ENCODE peak calls at places on chromosomes 5 and 9, in eight cellular contexts. One of them, this sample, is unnamed.

GRCh38 chr9:93974151-93974550 is 19.0 kb upstream of the BARX1 start:
- DNase-seq in nephron progenitor cell: no peak
- DNase-seq in NCI-H1048: no peak
- DNase-seq in GM23248: no peak
- DNase-seq in AG10803: peak
- DNase-seq in stimulated activated CD4-positive, alpha-beta T cell treated with anti-CD3 and anti-CD28 coated beads, Interleukin-1b, Interleukin-23, amount 100 ng/mL, for 1 hour: no peak
- DNase-seq in adipocyte: no peak
- DNase-seq in SK-N-DZ: no peak
- DNase-seq in this sample: no peak

GRCh38 chr5:10987881-10988504 is 227.0 kb upstream of the DAP start:
- DNase-seq in nephron progenitor cell: peak
- DNase-seq in NCI-H1048: peak
- DNase-seq in GM23248: peak
- DNase-seq in AG10803: no peak
- DNase-seq in stimulated activated CD4-positive, alpha-beta T cell treated with anti-CD3 and anti-CD28 coated beads, Interleukin-1b, Interleukin-23, amount 100 ng/mL, for 1 hour: peak
- DNase-seq in adipocyte: peak
- DNase-seq in SK-N-DZ: no peak
- DNase-seq in this sample: peak

GRCh38 chr5:11268894-11269293 is 507.9 kb upstream of the DAP start:
- DNase-seq in nephron progenitor cell: no peak
- DNase-seq in NCI-H1048: no peak
- DNase-seq in GM23248: no peak
- DNase-seq in AG10803: no peak
- DNase-seq in stimulated activated CD4-positive, alpha-beta T cell treated with anti-CD3 and anti-CD28 coated beads, Interleukin-1b, Interleukin-23, amount 100 ng/mL, for 1 hour: no peak
- DNase-seq in adipocyte: no peak
- DNase-seq in SK-N-DZ: no peak
- DNase-seq in this sample: no peak

GRCh38 chr9:123825337-123825736 is 104.6 kb downstream of the DENND1A start:
- DNase-seq in nephron progenitor cell: no peak
- DNase-seq in NCI-H1048: no peak
- DNase-seq in GM23248: peak
- DNase-seq in AG10803: no peak
- DNase-seq in stimulated activated CD4-positive, alpha-beta T cell treated with anti-CD3 and anti-CD28 coated beads, Interleukin-1b, Interleukin-23, amount 100 ng/mL, for 1 hour: no peak
- DNase-seq in adipocyte: peak
- DNase-seq in SK-N-DZ: peak
- DNase-seq in this sample: peak

GRCh38 chr5:88515881-88516819 is 247.5 kb upstream of the TMEM161B start:
- DNase-seq in nephron progenitor cell: no peak
- DNase-seq in NCI-H1048: no peak
- DNase-seq in GM23248: no peak
- DNase-seq in AG10803: no peak
- DNase-seq in stimulated activated CD4-positive, alpha-beta T cell treated with anti-CD3 and anti-CD28 coated beads, Interleukin-1b, Interleukin-23, amount 100 ng/mL, for 1 hour: no peak
- DNase-seq in adipocyte: peak
- DNase-seq in SK-N-DZ: no peak
- DNase-seq in this sample: no peak

GRCh38 chr5:36777105-36777757 is 99.3 kb upstream of the NIPBL start:
- DNase-seq in nephron progenitor cell: peak
- DNase-seq in NCI-H1048: no peak
- DNase-seq in GM23248: peak
- DNase-seq in AG10803: peak
- DNase-seq in stimulated activated CD4-positive, alpha-beta T cell treated with anti-CD3 and anti-CD28 coated beads, Interleukin-1b, Interleukin-23, amount 100 ng/mL, for 1 hour: no peak
- DNase-seq in adipocyte: peak
- DNase-seq in SK-N-DZ: peak
- DNase-seq in this sample: peak

GRCh38 chr5:32909207-32909606 is 198.1 kb downstream of the NPR3 start:
- DNase-seq in nephron progenitor cell: no peak
- DNase-seq in NCI-H1048: no peak
- DNase-seq in GM23248: peak
- DNase-seq in AG10803: peak
- DNase-seq in stimulated activated CD4-positive, alpha-beta T cell treated with anti-CD3 and anti-CD28 coated beads, Interleukin-1b, Interleukin-23, amount 100 ng/mL, for 1 hour: no peak
- DNase-seq in adipocyte: peak
- DNase-seq in SK-N-DZ: no peak
- DNase-seq in this sample: no peak

GRCh38 chr5:172173771-172174170 is 14.3 kb downstream of the STK10 start:
- DNase-seq in nephron progenitor cell: no peak
- DNase-seq in NCI-H1048: no peak
- DNase-seq in GM23248: peak
- DNase-seq in AG10803: peak
- DNase-seq in stimulated activated CD4-positive, alpha-beta T cell treated with anti-CD3 and anti-CD28 coated beads, Interleukin-1b, Interleukin-23, amount 100 ng/mL, for 1 hour: no peak
- DNase-seq in adipocyte: peak
- DNase-seq in SK-N-DZ: no peak
- DNase-seq in this sample: no peak

GRCh38 chr9:135373151-135373685 is 106.4 kb upstream of the PPP1R26 start:
- DNase-seq in nephron progenitor cell: no peak
- DNase-seq in NCI-H1048: no peak
- DNase-seq in GM23248: no peak
- DNase-seq in AG10803: no peak
- DNase-seq in stimulated activated CD4-positive, alpha-beta T cell treated with anti-CD3 and anti-CD28 coated beads, Interleukin-1b, Interleukin-23, amount 100 ng/mL, for 1 hour: no peak
- DNase-seq in adipocyte: no peak
- DNase-seq in SK-N-DZ: no peak
- DNase-seq in this sample: no peak

GRCh38 chr5:107470007-107470582 is 200.6 kb downstream of the EFNA5 start:
- DNase-seq in nephron progenitor cell: no peak
- DNase-seq in NCI-H1048: no peak
- DNase-seq in GM23248: no peak
- DNase-seq in AG10803: no peak
- DNase-seq in stimulated activated CD4-positive, alpha-beta T cell treated with anti-CD3 and anti-CD28 coated beads, Interleukin-1b, Interleukin-23, amount 100 ng/mL, for 1 hour: no peak
- DNase-seq in adipocyte: no peak
- DNase-seq in SK-N-DZ: no peak
- DNase-seq in this sample: no peak

GRCh38 chr9:118640836-118641557 is 728.2 kb downstream of the BRINP1 start:
- DNase-seq in nephron progenitor cell: no peak
- DNase-seq in NCI-H1048: no peak
- DNase-seq in GM23248: peak
- DNase-seq in AG10803: peak
- DNase-seq in stimulated activated CD4-positive, alpha-beta T cell treated with anti-CD3 and anti-CD28 coated beads, Interleukin-1b, Interleukin-23, amount 100 ng/mL, for 1 hour: no peak
- DNase-seq in adipocyte: no peak
- DNase-seq in SK-N-DZ: no peak
- DNase-seq in this sample: no peak

GRCh38 chr9:92911496-92912475 is 33.9 kb upstream of the ZNF484 start:
- DNase-seq in nephron progenitor cell: no peak
- DNase-seq in NCI-H1048: peak
- DNase-seq in GM23248: no peak
- DNase-seq in AG10803: peak
- DNase-seq in stimulated activated CD4-positive, alpha-beta T cell treated with anti-CD3 and anti-CD28 coated beads, Interleukin-1b, Interleukin-23, amount 100 ng/mL, for 1 hour: no peak
- DNase-seq in adipocyte: peak
- DNase-seq in SK-N-DZ: no peak
- DNase-seq in this sample: peak

GRCh38 chr9:137000177-137000930 is 4.0 kb upstream of the CLIC3 start:
- DNase-seq in nephron progenitor cell: no peak
- DNase-seq in NCI-H1048: no peak
- DNase-seq in GM23248: peak
- DNase-seq in AG10803: peak
- DNase-seq in stimulated activated CD4-positive, alpha-beta T cell treated with anti-CD3 and anti-CD28 coated beads, Interleukin-1b, Interleukin-23, amount 100 ng/mL, for 1 hour: no peak
- DNase-seq in adipocyte: peak
- DNase-seq in SK-N-DZ: no peak
- DNase-seq in this sample: no peak

GRCh38 chr5:178535299-178536175 is 54.7 kb downstream of the COL23A1 start:
- DNase-seq in nephron progenitor cell: no peak
- DNase-seq in NCI-H1048: no peak
- DNase-seq in GM23248: peak
- DNase-seq in AG10803: peak
- DNase-seq in stimulated activated CD4-positive, alpha-beta T cell treated with anti-CD3 and anti-CD28 coated beads, Interleukin-1b, Interleukin-23, amount 100 ng/mL, for 1 hour: no peak
- DNase-seq in adipocyte: no peak
- DNase-seq in SK-N-DZ: no peak
- DNase-seq in this sample: no peak

GRCh38 chr5:138724470-138725146 is 28.6 kb upstream of the CTNNA1 start:
- DNase-seq in nephron progenitor cell: no peak
- DNase-seq in NCI-H1048: no peak
- DNase-seq in GM23248: peak
- DNase-seq in AG10803: peak
- DNase-seq in stimulated activated CD4-positive, alpha-beta T cell treated with anti-CD3 and anti-CD28 coated beads, Interleukin-1b, Interleukin-23, amount 100 ng/mL, for 1 hour: no peak
- DNase-seq in adipocyte: peak
- DNase-seq in SK-N-DZ: no peak
- DNase-seq in this sample: no peak

GRCh38 chr9:19510907-19511306 is 102.1 kb downstream of the ACER2 start:
- DNase-seq in nephron progenitor cell: no peak
- DNase-seq in NCI-H1048: no peak
- DNase-seq in GM23248: no peak
- DNase-seq in AG10803: no peak
- DNase-seq in stimulated activated CD4-positive, alpha-beta T cell treated with anti-CD3 and anti-CD28 coated beads, Interleukin-1b, Interleukin-23, amount 100 ng/mL, for 1 hour: no peak
- DNase-seq in adipocyte: no peak
- DNase-seq in SK-N-DZ: no peak
- DNase-seq in this sample: no peak

GRCh38 chr9:126365780-126366179 is 39.2 kb downstream of the MVB12B start:
- DNase-seq in nephron progenitor cell: no peak
- DNase-seq in NCI-H1048: no peak
- DNase-seq in GM23248: no peak
- DNase-seq in AG10803: no peak
- DNase-seq in stimulated activated CD4-positive, alpha-beta T cell treated with anti-CD3 and anti-CD28 coated beads, Interleukin-1b, Interleukin-23, amount 100 ng/mL, for 1 hour: no peak
- DNase-seq in adipocyte: no peak
- DNase-seq in SK-N-DZ: no peak
- DNase-seq in this sample: no peak

GRCh38 chr9:36590246-36590645 is 17.6 kb downstream of the MELK start:
- DNase-seq in nephron progenitor cell: no peak
- DNase-seq in NCI-H1048: no peak
- DNase-seq in GM23248: no peak
- DNase-seq in AG10803: no peak
- DNase-seq in stimulated activated CD4-positive, alpha-beta T cell treated with anti-CD3 and anti-CD28 coated beads, Interleukin-1b, Interleukin-23, amount 100 ng/mL, for 1 hour: no peak
- DNase-seq in adipocyte: no peak
- DNase-seq in SK-N-DZ: no peak
- DNase-seq in this sample: no peak

GRCh38 chr5:54742417-54742889 is 224.9 kb downstream of the SNX18 start:
- DNase-seq in nephron progenitor cell: no peak
- DNase-seq in NCI-H1048: no peak
- DNase-seq in GM23248: peak
- DNase-seq in AG10803: peak
- DNase-seq in stimulated activated CD4-positive, alpha-beta T cell treated with anti-CD3 and anti-CD28 coated beads, Interleukin-1b, Interleukin-23, amount 100 ng/mL, for 1 hour: no peak
- DNase-seq in adipocyte: peak
- DNase-seq in SK-N-DZ: no peak
- DNase-seq in this sample: peak

GRCh38 chr5:1376921-1377320 is 32.0 kb upstream of the CLPTM1L start:
- DNase-seq in nephron progenitor cell: no peak
- DNase-seq in NCI-H1048: no peak
- DNase-seq in GM23248: no peak
- DNase-seq in AG10803: no peak
- DNase-seq in stimulated activated CD4-positive, alpha-beta T cell treated with anti-CD3 and anti-CD28 coated beads, Interleukin-1b, Interleukin-23, amount 100 ng/mL, for 1 hour: no peak
- DNase-seq in adipocyte: no peak
- DNase-seq in SK-N-DZ: no peak
- DNase-seq in this sample: no peak

GRCh38 chr5:150497274-150497988 is 10.5 kb upstream of the NDST1 start:
- DNase-seq in nephron progenitor cell: peak
- DNase-seq in NCI-H1048: no peak
- DNase-seq in GM23248: peak
- DNase-seq in AG10803: peak
- DNase-seq in stimulated activated CD4-positive, alpha-beta T cell treated with anti-CD3 and anti-CD28 coated beads, Interleukin-1b, Interleukin-23, amount 100 ng/mL, for 1 hour: no peak
- DNase-seq in adipocyte: peak
- DNase-seq in SK-N-DZ: no peak
- DNase-seq in this sample: no peak

GRCh38 chr5:176813587-176814312 is 3.4 kb downstream of the UNC5A start:
- DNase-seq in nephron progenitor cell: no peak
- DNase-seq in NCI-H1048: no peak
- DNase-seq in GM23248: no peak
- DNase-seq in AG10803: no peak
- DNase-seq in stimulated activated CD4-positive, alpha-beta T cell treated with anti-CD3 and anti-CD28 coated beads, Interleukin-1b, Interleukin-23, amount 100 ng/mL, for 1 hour: no peak
- DNase-seq in adipocyte: no peak
- DNase-seq in SK-N-DZ: no peak
- DNase-seq in this sample: no peak

GRCh38 chr5:78630047-78630446 is 18.5 kb downstream of the LHFPL2 start:
- DNase-seq in nephron progenitor cell: no peak
- DNase-seq in NCI-H1048: no peak
- DNase-seq in GM23248: no peak
- DNase-seq in AG10803: no peak
- DNase-seq in stimulated activated CD4-positive, alpha-beta T cell treated with anti-CD3 and anti-CD28 coated beads, Interleukin-1b, Interleukin-23, amount 100 ng/mL, for 1 hour: no peak
- DNase-seq in adipocyte: no peak
- DNase-seq in SK-N-DZ: no peak
- DNase-seq in this sample: no peak

GRCh38 chr9:121656941-121657340 is 5.5 kb downstream of the DAB2IP start:
- DNase-seq in nephron progenitor cell: no peak
- DNase-seq in NCI-H1048: no peak
- DNase-seq in GM23248: no peak
- DNase-seq in AG10803: no peak
- DNase-seq in stimulated activated CD4-positive, alpha-beta T cell treated with anti-CD3 and anti-CD28 coated beads, Interleukin-1b, Interleukin-23, amount 100 ng/mL, for 1 hour: no peak
- DNase-seq in adipocyte: no peak
- DNase-seq in SK-N-DZ: no peak
- DNase-seq in this sample: no peak

GRCh38 chr5:180304431-180305375 is 12.8 kb upstream of the MAPK9 start:
- DNase-seq in nephron progenitor cell: no peak
- DNase-seq in NCI-H1048: no peak
- DNase-seq in GM23248: no peak
- DNase-seq in AG10803: no peak
- DNase-seq in stimulated activated CD4-positive, alpha-beta T cell treated with anti-CD3 and anti-CD28 coated beads, Interleukin-1b, Interleukin-23, amount 100 ng/mL, for 1 hour: no peak
- DNase-seq in adipocyte: no peak
- DNase-seq in SK-N-DZ: no peak
- DNase-seq in this sample: no peak

GRCh38 chr5:74669824-74670223 is 15.2 kb upstream of the HEXB start:
- DNase-seq in nephron progenitor cell: no peak
- DNase-seq in NCI-H1048: no peak
- DNase-seq in GM23248: no peak
- DNase-seq in AG10803: no peak
- DNase-seq in stimulated activated CD4-positive, alpha-beta T cell treated with anti-CD3 and anti-CD28 coated beads, Interleukin-1b, Interleukin-23, amount 100 ng/mL, for 1 hour: no peak
- DNase-seq in adipocyte: no peak
- DNase-seq in SK-N-DZ: no peak
- DNase-seq in this sample: no peak

GRCh38 chr5:170704417-170705195 is 78.9 kb upstream of the GABRP start:
- DNase-seq in nephron progenitor cell: no peak
- DNase-seq in NCI-H1048: no peak
- DNase-seq in GM23248: no peak
- DNase-seq in AG10803: no peak
- DNase-seq in stimulated activated CD4-positive, alpha-beta T cell treated with anti-CD3 and anti-CD28 coated beads, Interleukin-1b, Interleukin-23, amount 100 ng/mL, for 1 hour: no peak
- DNase-seq in adipocyte: no peak
- DNase-seq in SK-N-DZ: no peak
- DNase-seq in this sample: no peak

GRCh38 chr5:176152191-176152932 is 85.9 kb upstream of the SIMC1 start:
- DNase-seq in nephron progenitor cell: peak
- DNase-seq in NCI-H1048: no peak
- DNase-seq in GM23248: no peak
- DNase-seq in AG10803: peak
- DNase-seq in stimulated activated CD4-positive, alpha-beta T cell treated with anti-CD3 and anti-CD28 coated beads, Interleukin-1b, Interleukin-23, amount 100 ng/mL, for 1 hour: no peak
- DNase-seq in adipocyte: no peak
- DNase-seq in SK-N-DZ: no peak
- DNase-seq in this sample: peak

GRCh38 chr9:106880863-106881262 is 17.9 kb downstream of the ZNF462 start:
- DNase-seq in nephron progenitor cell: no peak
- DNase-seq in NCI-H1048: no peak
- DNase-seq in GM23248: peak
- DNase-seq in AG10803: peak
- DNase-seq in stimulated activated CD4-positive, alpha-beta T cell treated with anti-CD3 and anti-CD28 coated beads, Interleukin-1b, Interleukin-23, amount 100 ng/mL, for 1 hour: no peak
- DNase-seq in adipocyte: no peak
- DNase-seq in SK-N-DZ: no peak
- DNase-seq in this sample: no peak

GRCh38 chr5:96934291-96934694 is 1.6 kb upstream of the LNPEP start:
- DNase-seq in nephron progenitor cell: no peak
- DNase-seq in NCI-H1048: no peak
- DNase-seq in GM23248: peak
- DNase-seq in AG10803: peak
- DNase-seq in stimulated activated CD4-positive, alpha-beta T cell treated with anti-CD3 and anti-CD28 coated beads, Interleukin-1b, Interleukin-23, amount 100 ng/mL, for 1 hour: no peak
- DNase-seq in adipocyte: no peak
- DNase-seq in SK-N-DZ: no peak
- DNase-seq in this sample: peak

GRCh38 chr5:127875235-127876021 is 172.2 kb downstream of the CCDC192 start:
- DNase-seq in nephron progenitor cell: peak
- DNase-seq in NCI-H1048: no peak
- DNase-seq in GM23248: peak
- DNase-seq in AG10803: peak
- DNase-seq in stimulated activated CD4-positive, alpha-beta T cell treated with anti-CD3 and anti-CD28 coated beads, Interleukin-1b, Interleukin-23, amount 100 ng/mL, for 1 hour: no peak
- DNase-seq in adipocyte: peak
- DNase-seq in SK-N-DZ: peak
- DNase-seq in this sample: peak